ENCODE peak calls at places on chromosomes 12 and 14, in five cellular contexts. T, K, R, X and E are unnamed samples.
A peak's percentile ranks its signal among the peaks of the same experiment; 100 is the strongest.

GRCh38 chr14:83294941-83295340 is 1761.3 kb upstream of the SEL1L start:
- DNase-seq in T (no peak), K (no peak), R (no peak), X (no peak), E (no peak)

GRCh38 chr12:52230364-52231281 is 2.4 kb upstream of the KRT7 start:
- DNase-seq in T (no peak), K (no peak), R (no peak), X (no peak), E (no peak)

GRCh38 chr12:20370001-20370381 is 1.7 kb downstream of the PDE3A start:
- DNase-seq in T (peak; percentile 63), K (no peak), R (no peak), X (no peak), E (peak; percentile 58)

GRCh38 chr12:55681142-55682077 is 26.3 kb downstream of the ITGA7 start:
- DNase-seq in T (peak; percentile 88), K (no peak), R (peak; percentile 12), X (no peak), E (peak; percentile 85)

GRCh38 chr12:14071833-14072232 is 90.4 kb upstream of the GRIN2B start:
- DNase-seq in T (no peak), K (no peak), R (no peak), X (no peak), E (no peak)

GRCh38 chr12:92294676-92295440 is 149.2 kb upstream of the BTG1 start:
- DNase-seq in T (no peak), K (no peak), R (no peak), X (no peak), E (no peak)

GRCh38 chr14:104386281-104386841 is 193.2 kb upstream of the C14orf180 start:
- DNase-seq in T (no peak), K (peak; percentile 7), R (no peak), X (peak; percentile 67), E (peak; percentile 2)

GRCh38 chr12:63848450-63848849 is 4.0 kb downstream of the SRGAP1 start:
- DNase-seq in T (no peak), K (no peak), R (no peak), X (no peak), E (no peak)

GRCh38 chr12:27290501-27291168 is 42.0 kb upstream of the BMAL2 start:
- DNase-seq in T (no peak), K (no peak), R (no peak), X (no peak), E (no peak)

GRCh38 chr12:80837342-80837978 is 100.3 kb downstream of the LIN7A start:
- DNase-seq in T (peak; percentile 30), K (no peak), R (no peak), X (peak; percentile 28), E (no peak)

GRCh38 chr12:85489194-85489593 is 209.2 kb downstream of the ALX1 start:
- DNase-seq in T (no peak), K (no peak), R (no peak), X (no peak), E (no peak)